ENCODE peak calls at places on chromosomes 16 and 17, in five cellular contexts. D, A, R, H and L are unnamed samples.

GRCh38 chr17:82663381-82664275 is 15.4 kb upstream of the WDR45B start:
- DNase-seq in D (no peak), A (no peak), R (no peak), H (no peak), L (no peak)

GRCh38 chr17:2700491-2701141 is 10.9 kb downstream of the CLUH start:
- DNase-seq in D (no peak), A (no peak), R (no peak), H (no peak), L (no peak)

GRCh38 chr16:84718-85452 is 6.9 kb downstream of the MPG start:
- DNase-seq in D (no peak), A (no peak), R (no peak), H (no peak), L (no peak)

GRCh38 chr17:65312718-65313382 is 175.7 kb downstream of the RGS9 start:
- DNase-seq in D (no peak), A (no peak), R (no peak), H (no peak), L (no peak)

GRCh38 chr17:36511216-36511615 is 23.5 kb downstream of the MYO19 start:
- DNase-seq in D (no peak), A (no peak), R (no peak), H (no peak), L (no peak)

GRCh38 chr17:1374426-1375177 is 25.4 kb downstream of the YWHAE start:
- DNase-seq in D (no peak), A (no peak), R (no peak), H (no peak), L (no peak)

GRCh38 chr17:43456661-43457361 is 27.0 kb upstream of the DHX8 start:
- DNase-seq in D (no peak), A (no peak), R (no peak), H (peak), L (no peak)

GRCh38 chr17:49230636-49231562 is at the start of gene PHOSPHO1:
- DNase-seq in D (peak), A (peak), R (peak), H (peak), L (peak)

GRCh38 chr16:57852189-57852588 is 49.9 kb upstream of the KIFC3 start:
- DNase-seq in D (no peak), A (no peak), R (no peak), H (no peak), L (no peak)

GRCh38 chr17:61399131-61400057 is at the start of gene TBX2:
- DNase-seq in D (peak), A (no peak), R (peak), H (peak), L (no peak)

GRCh38 chr16:23514381-23515152 is 4.3 kb upstream of the GGA2 start:
- DNase-seq in D (no peak), A (no peak), R (no peak), H (no peak), L (no peak)

GRCh38 chr17:7404737-7405412 is 978 bp upstream of the TMEM256 start:
- DNase-seq in D (peak), A (no peak), R (peak), H (no peak), L (no peak)

GRCh38 chr17:80474231-80474932 is 2.0 kb downstream of the NPTX1 start:
- DNase-seq in D (no peak), A (peak), R (no peak), H (no peak), L (no peak)

GRCh38 chr17:2842464-2842863 is 46.2 kb downstream of the RAP1GAP2 start:
- DNase-seq in D (no peak), A (no peak), R (no peak), H (no peak), L (no peak)

GRCh38 chr17:28883967-28884702 is 13.4 kb downstream of the FLOT2 start:
- DNase-seq in D (no peak), A (no peak), R (no peak), H (no peak), L (no peak)

GRCh38 chr17:29390856-29391631 is 881 bp downstream of the TAOK1 start:
- DNase-seq in D (peak), A (no peak), R (peak), H (peak), L (no peak)

GRCh38 chr16:8961811-8962390 is 1.8 kb downstream of the USP7 start:
- DNase-seq in D (no peak), A (no peak), R (no peak), H (peak), L (no peak)

GRCh38 chr17:17156107-17156506 is 50.0 kb downstream of the PLD6 start:
- DNase-seq in D (no peak), A (no peak), R (no peak), H (no peak), L (no peak)

GRCh38 chr17:82858376-82859126 is 18.7 kb upstream of the ZNF750 start:
- DNase-seq in D (no peak), A (no peak), R (no peak), H (no peak), L (no peak)

GRCh38 chr16:10556240-10556639 is 24.2 kb downstream of the EMP2 start:
- DNase-seq in D (no peak), A (no peak), R (no peak), H (no peak), L (no peak)

GRCh38 chr17:81690549-81690948 is 6.7 kb downstream of the HGS start:
- DNase-seq in D (no peak), A (no peak), R (no peak), H (no peak), L (no peak)

GRCh38 chr17:44362479-44362963 is 1.1 kb downstream of the FAM171A2 start:
- DNase-seq in D (no peak), A (no peak), R (no peak), H (no peak), L (no peak)

GRCh38 chr16:12120982-12121652 is 144.6 kb downstream of the SNX29 start:
- DNase-seq in D (no peak), A (no peak), R (no peak), H (no peak), L (no peak)

GRCh38 chr17:5355416-5356129 is 63.9 kb downstream of the NUP88 start:
- DNase-seq in D (no peak), A (no peak), R (no peak), H (peak), L (no peak)

GRCh38 chr16:55480228-55480655 is 1.2 kb downstream of the MMP2 start:
- DNase-seq in D (peak), A (no peak), R (peak), H (no peak), L (no peak)

GRCh38 chr16:13102401-13102800 is 201.0 kb downstream of the SHISA9 start:
- DNase-seq in D (no peak), A (no peak), R (no peak), H (no peak), L (no peak)

GRCh38 chr16:89705006-89705405 is 3.5 kb upstream of the SPATA2L start:
- DNase-seq in D (no peak), A (no peak), R (no peak), H (no peak), L (no peak)

GRCh38 chr17:62064029-62064790 is 868 bp downstream of the MED13 start:
- DNase-seq in D (no peak), A (no peak), R (no peak), H (no peak), L (no peak)

GRCh38 chr17:2049333-2050245 is 5.3 kb upstream of the HIC1 start:
- DNase-seq in D (peak), A (no peak), R (peak), H (no peak), L (no peak)

GRCh38 chr17:16322636-16323035 is 30.6 kb downstream of the CENPV start:
- DNase-seq in D (no peak), A (no peak), R (no peak), H (no peak), L (no peak)

GRCh38 chr16:26963109-26963508 is 103.6 kb upstream of the C16orf82 start:
- DNase-seq in D (peak), A (peak), R (peak), H (peak), L (no peak)

GRCh38 chr17:38873646-38874380 is 4.0 kb downstream of the LASP1 start:
- DNase-seq in D (no peak), A (no peak), R (no peak), H (no peak), L (no peak)

GRCh38 chr17:6392609-6393367 is 42.1 kb downstream of the AIPL1 start:
- DNase-seq in D (peak), A (no peak), R (no peak), H (peak), L (no peak)

GRCh38 chr17:56690441-56691291 is 97.2 kb downstream of the NOG start:
- DNase-seq in D (no peak), A (no peak), R (no peak), H (no peak), L (no peak)

GRCh38 chr17:40069751-40070643 is 7.2 kb downstream of the THRA start:
- DNase-seq in D (peak), A (no peak), R (no peak), H (no peak), L (no peak)

GRCh38 chr17:29007456-29008455 is 1.9 kb upstream of the SEZ6 start:
- DNase-seq in D (no peak), A (peak), R (no peak), H (no peak), L (no peak)

GRCh38 chr16:56916571-56917403 is 15.2 kb upstream of the HERPUD1 start:
- DNase-seq in D (no peak), A (no peak), R (no peak), H (no peak), L (no peak)

GRCh38 chr16:8859913-8860881 is 8.6 kb downstream of the CARHSP1 start:
- DNase-seq in D (no peak), A (no peak), R (no peak), H (peak), L (no peak)

GRCh38 chr17:18158022-18158600 is 25.5 kb upstream of the ALKBH5 start:
- DNase-seq in D (peak), A (peak), R (peak), H (no peak), L (no peak)

GRCh38 chr16:78894872-78895271 is 705.7 kb downstream of the MAF start:
- DNase-seq in D (no peak), A (no peak), R (no peak), H (no peak), L (no peak)

GRCh38 chr16:15855704-15856003 is 1.2 kb downstream of the MYH11 start:
- DNase-seq in D (no peak), A (no peak), R (no peak), H (no peak), L (no peak)

GRCh38 chr16:15857779-15858560 is 1.1 kb upstream of the MYH11 start:
- DNase-seq in D (peak), A (no peak), R (peak), H (no peak), L (no peak)

GRCh38 chr16:15858921-15859668 is 2.3 kb upstream of the MYH11 start:
- DNase-seq in D (no peak), A (no peak), R (no peak), H (no peak), L (no peak)

GRCh38 chr16:15856217-15856616 is 611 bp downstream of the MYH11 start:
- DNase-seq in D (no peak), A (no peak), R (no peak), H (no peak), L (no peak)

GRCh38 chr16:15856901-15857778 is at the start of gene MYH11:
- DNase-seq in D (peak), A (no peak), R (peak), H (no peak), L (no peak)
- TF ChIP-seq EZH2 in D (no peak), A (no peak), R (peak), H (peak), L (no peak)

GRCh38 chr17:75536401-75536800 is 10.9 kb downstream of the LLGL2 start:
- DNase-seq in D (no peak), A (no peak), R (no peak), H (no peak), L (no peak)

GRCh38 chr17:75539969-75540729 is 14.7 kb downstream of the LLGL2 start:
- DNase-seq in D (no peak), A (no peak), R (no peak), H (no peak), L (no peak)

GRCh38 chr17:75531724-75532090 is 6.2 kb downstream of the LLGL2 start:
- DNase-seq in D (no peak), A (peak), R (no peak), H (no peak), L (no peak)

GRCh38 chr17:75535119-75535537 is 9.6 kb downstream of the LLGL2 start:
- DNase-seq in D (no peak), A (no peak), R (no peak), H (no peak), L (no peak)

DNA sequence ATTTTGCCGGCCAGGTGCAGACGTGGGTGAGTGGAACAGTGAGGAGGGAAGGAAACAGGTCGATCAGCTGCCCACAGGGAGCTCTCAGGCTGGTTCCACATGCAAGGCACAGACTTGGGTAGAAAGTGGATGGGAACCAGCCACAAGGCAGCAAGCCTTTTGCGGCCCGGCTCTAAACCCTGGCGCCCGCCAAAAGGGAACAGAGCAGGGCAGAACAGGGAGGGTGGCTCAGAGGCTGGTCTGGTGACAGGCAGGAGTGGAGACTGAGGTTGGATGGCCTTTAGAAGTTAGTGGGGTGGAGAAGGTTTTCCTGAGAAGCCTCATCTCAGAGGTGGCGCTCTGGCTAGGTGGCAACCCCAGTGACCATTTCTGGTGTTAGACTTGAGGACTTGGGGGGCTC is 10.4 kb downstream of the LLGL2 start:
- DNase-seq in D (no peak), A (no peak), R (no peak), H (no peak), L (no peak)
- H3K27ac ChIP-seq in D (no peak), A (no peak), R (no peak), H (no peak), L (no peak)

GRCh38 chr16:84795338-84796053 is 24.3 kb upstream of the CRISPLD2 start:
- DNase-seq in D (peak), A (no peak), R (no peak), H (no peak), L (no peak)
- TF ChIP-seq POLR2AphosphoS5 in D (no peak), A (no peak), R (no peak), H (no peak), L (no peak)

GRCh38 chr16:53484542-53484941 is 18.5 kb downstream of the AKTIP start:
- DNase-seq in D (no peak), A (no peak), R (no peak), H (no peak), L (no peak)
- TF ChIP-seq EZH2 in D (no peak), A (no peak), R (no peak), H (no peak), L (no peak)

DNA sequence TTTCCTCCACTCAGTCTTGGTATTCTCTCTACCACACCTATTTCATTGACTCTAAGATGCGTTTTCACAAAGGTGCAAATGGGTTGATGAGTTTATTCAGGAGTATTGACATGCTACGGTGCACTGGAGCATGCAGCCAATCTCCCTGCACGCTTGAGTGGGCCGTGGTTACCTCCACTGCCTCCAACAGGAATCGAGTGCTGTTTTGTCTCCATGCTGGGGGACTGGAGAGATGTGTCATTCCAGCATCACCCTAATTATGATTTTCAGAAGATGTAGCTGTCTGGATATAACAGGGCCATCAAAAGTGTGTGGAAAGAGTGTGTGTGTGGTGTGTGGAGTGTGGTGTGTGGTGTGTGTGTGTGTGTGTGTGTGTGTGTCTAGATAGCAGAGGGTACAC is 351.6 kb upstream of the ZFHX3 start:
- DNase-seq in D (no peak), A (no peak), R (no peak), H (no peak), L (no peak)
- H3K27ac ChIP-seq in D (no peak), A (no peak), R (no peak), H (no peak), L (no peak)

GRCh38 chr16:86510465-86511261 is at the start of gene FOXF1:
- DNase-seq in D (peak), A (no peak), R (peak), H (no peak), L (no peak)

GRCh38 chr16:86508028-86508946 is 2.0 kb upstream of the FOXF1 start:
- DNase-seq in D (peak), A (no peak), R (peak), H (no peak), L (no peak)

GRCh38 chr16:86508947-86509758 is 1.2 kb upstream of the FOXF1 start:
- DNase-seq in D (peak), A (peak), R (peak), H (no peak), L (no peak)

GRCh38 chr16:86511317-86512161 is 1.2 kb downstream of the FOXF1 start:
- DNase-seq in D (no peak), A (no peak), R (no peak), H (no peak), L (no peak)

DNA sequence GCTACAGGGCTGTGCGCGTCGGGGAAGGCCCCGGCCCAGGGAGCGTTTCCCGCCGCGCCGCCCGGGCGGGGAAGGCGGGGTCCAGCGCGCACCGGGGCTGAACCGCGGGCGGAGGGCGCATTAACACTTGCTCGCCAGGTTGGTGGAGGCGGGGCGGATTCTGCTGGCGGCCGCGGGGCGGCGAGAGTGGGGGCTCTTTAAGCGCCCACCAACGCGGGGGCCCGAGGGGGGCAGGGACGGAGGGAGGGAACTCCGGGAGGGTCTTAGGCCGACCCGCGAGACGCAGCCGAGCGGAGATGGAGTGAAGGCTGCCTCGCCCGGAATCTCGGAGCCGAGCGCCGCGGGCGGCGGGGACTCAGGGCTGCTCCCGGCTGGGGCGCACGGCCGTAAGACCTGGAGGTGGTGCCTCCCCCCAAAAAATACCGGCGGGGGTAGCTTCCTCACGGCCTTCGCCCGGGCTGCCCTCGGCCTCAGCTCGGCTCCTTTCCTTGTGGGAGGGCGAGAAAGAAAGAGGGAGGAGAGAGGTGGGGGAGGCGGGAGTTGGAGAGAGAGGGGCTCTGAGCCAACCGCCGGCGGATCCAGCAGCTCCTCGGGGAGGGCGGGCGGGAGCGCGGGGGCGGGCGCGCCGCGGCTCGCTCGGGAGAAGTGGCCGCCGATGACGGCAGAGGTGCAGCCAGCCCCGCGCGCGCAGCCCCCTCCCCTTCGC is 415 bp upstream of the FOXF1 start:
- DNase-seq in D (peak), A (no peak), R (peak), H (no peak), L (no peak)
- TF ChIP-seq POLR2AphosphoS5 in D (no peak), A (peak), R (no peak), H (no peak), L (no peak)